ENCODE peak calls at places on chromosomes 3 and 15, in five cellular contexts. C is CD8-positive, alpha-beta T cell; Z is heart right ventricle; O is GM23338; T is mesendoderm. R is an unnamed sample.

GRCh38 chr15:62544446-62544845 is 379.4 kb upstream of the C2CD4B start:
- DNase-seq in C (no peak), Z (no peak), O (no peak), T (peak; percentile 61), R (no peak)

GRCh38 chr3:129228891-129229585 is 20.4 kb upstream of the COPG1 start:
- DNase-seq in C (no peak), Z (no peak), O (peak; percentile 58), T (peak; percentile 69), R (no peak)

GRCh38 chr3:18830087-18830486 is 318.2 kb upstream of the KCNH8 start:
- DNase-seq in C (no peak), Z (no peak), O (no peak), T (no peak), R (no peak)

GRCh38 chr3:60046212-60046611 is 996.4 kb upstream of the CFAP20DC start:
- DNase-seq in C (no peak), Z (no peak), O (no peak), T (no peak), R (no peak)

GRCh38 chr3:172129534-172129867 is 90.1 kb downstream of the FNDC3B start:
- DNase-seq in C (no peak), Z (no peak), O (no peak), T (no peak), R (no peak)

GRCh38 chr3:166444336-166444735 is 607.1 kb upstream of the BCHE start:
- DNase-seq in C (no peak), Z (no peak), O (no peak), T (no peak), R (no peak)

GRCh38 chr15:80485370-80486164 is 81.4 kb downstream of the ARNT2 start:
- DNase-seq in C (no peak), Z (no peak), O (no peak), T (no peak), R (no peak)

GRCh38 chr15:87348746-87349145 is 907.8 kb downstream of the NTRK3 start:
- DNase-seq in C (no peak), Z (no peak), O (no peak), T (peak; percentile 92), R (no peak)

GRCh38 chr3:141052570-141053069 is 1.5 kb downstream of the SPSB4 start:
- DNase-seq in C (no peak), Z (no peak), O (peak; percentile 71), T (peak; percentile 80), R (no peak)

GRCh38 chr15:70271422-70272088 is 173.8 kb upstream of the TLE3 start:
- DNase-seq in C (no peak), Z (no peak), O (no peak), T (peak; percentile 91), R (peak; percentile 64)

GRCh38 chr3:47475029-47475569 is 642 bp downstream of the SCAP start:
- DNase-seq in C (no peak), Z (no peak), O (peak; percentile 34), T (no peak), R (no peak)

GRCh38 chr3:72657666-72658065 is 190.6 kb downstream of the SHQ1 start:
- DNase-seq in C (peak; percentile 58), Z (no peak), O (no peak), T (no peak), R (no peak)

GRCh38 chr3:127145266-127145665 is 47.7 kb upstream of the PRR23E start:
- DNase-seq in C (no peak), Z (no peak), O (no peak), T (no peak), R (no peak)

GRCh38 chr3:127413318-127413673 is 125.5 kb upstream of the PRR20G start:
- DNase-seq in C (no peak), Z (no peak), O (no peak), T (no peak), R (no peak)

GRCh38 chr15:99958426-99959097 is 225.3 kb upstream of the LYSMD4 start:
- DNase-seq in C (no peak), Z (no peak), O (no peak), T (no peak), R (no peak)

GRCh38 chr3:29525254-29525881 is 244.5 kb downstream of the RBMS3 start:
- DNase-seq in C (no peak), Z (peak; percentile 75), O (no peak), T (no peak), R (peak; percentile 74)

GRCh38 chr15:22808761-22809280 is 22.4 kb downstream of the NIPA1 start:
- DNase-seq in C (no peak), Z (no peak), O (no peak), T (no peak), R (no peak)

GRCh38 chr3:183954875-183955274 is 62.8 kb downstream of the ABCC5 start:
- DNase-seq in C (no peak), Z (no peak), O (peak; percentile 59), T (peak; percentile 75), R (no peak)

GRCh38 chr3:21526461-21526860 is 224.5 kb downstream of the ZNF385D start:
- DNase-seq in C (no peak), Z (no peak), O (no peak), T (no peak), R (no peak)

GRCh38 chr3:150607267-150608065 is 4.3 kb downstream of the SELENOT start:
- DNase-seq in C (no peak), Z (no peak), O (peak; percentile 58), T (peak; percentile 90), R (no peak)
- H3K4me1 ChIP-seq in C (peaks cover 63% of the 10 kb centered on the region), Z (peaks cover 69% of the 10 kb centered on the region), O (peaks cover 32% of the 10 kb centered on the region), T (peaks cover 2% of the 10 kb centered on the region), R (peaks cover 6% of the 10 kb centered on the region)

GRCh38 chr3:98565237-98565643 is 28.2 kb downstream of the CPOX start:
- DNase-seq in C (no peak), Z (no peak), O (no peak), T (no peak), R (no peak)

GRCh38 chr3:98560911-98561310 is 29.1 kb downstream of the GPR15 start:
- DNase-seq in C (no peak), Z (no peak), O (no peak), T (no peak), R (no peak)

GRCh38 chr3:98564282-98565005 is 29.0 kb downstream of the CPOX start:
- DNase-seq in C (peak; percentile 45), Z (no peak), O (no peak), T (no peak), R (no peak)

GRCh38 chr3:98563661-98564281 is 29.6 kb downstream of the CPOX start:
- DNase-seq in C (no peak), Z (no peak), O (no peak), T (no peak), R (no peak)

GRCh38 chr3:98561727-98562521 is 30.1 kb downstream of the GPR15 start:
- DNase-seq in C (no peak), Z (no peak), O (no peak), T (no peak), R (no peak)
- H3K4me3 ChIP-seq in C (no peak overlapping the region), Z (no peak overlapping the region), O (no peak overlapping the region), T (no peak overlapping the region), R (no peak overlapping the region)

DNA sequence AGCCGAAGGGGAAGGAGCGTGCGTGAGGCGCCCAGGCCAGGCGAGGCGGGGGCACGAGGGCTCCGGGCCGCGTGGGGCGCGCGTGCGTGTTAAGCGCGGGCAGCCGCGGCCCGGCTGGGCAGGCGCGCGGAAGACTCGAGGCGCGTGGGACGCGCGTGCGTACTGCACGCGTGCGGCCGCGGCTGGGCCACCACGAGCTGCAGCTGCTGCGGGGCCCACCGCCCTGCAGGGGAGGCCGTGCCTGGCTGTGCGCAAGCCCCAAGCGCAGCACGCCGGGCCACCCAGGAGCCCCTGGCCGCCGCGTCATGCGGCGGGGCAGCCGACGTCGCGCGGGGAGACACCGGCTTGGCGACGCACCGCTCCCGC is 619 bp upstream of the TRIM71 start:
- DNase-seq in C (no peak), Z (no peak), O (no peak), T (no peak), R (no peak)
- H3K4me1 ChIP-seq in C (no peaks in the 10 kb centered on the region), Z (peaks cover 17% of the 10 kb centered on the region), O (peaks cover 32% of the 10 kb centered on the region), T (peaks cover 18% of the 10 kb centered on the region), R (no peaks in the 10 kb centered on the region)

GRCh38 chr15:39580630-39581500 is at the start of gene THBS1:
- DNase-seq in C (peak; percentile 24), Z (peak; percentile 87), O (peak; percentile 98), T (peak; percentile 97), R (peak; percentile 92)
- H3K4me3 ChIP-seq in C (no peak within 1 kb of the TSS), Z (peak within 1 kb of the TSS; percentile 71), O (peak within 1 kb of the TSS; percentile 78), T (peak within 1 kb of the TSS; percentile 47), R (peak within 1 kb of the TSS; percentile 29)

GRCh38 chr3:134351421-134351820 is 22.8 kb downstream of the AMOTL2 start:
- DNase-seq in C (no peak), Z (no peak), O (no peak), T (peak; percentile 18), R (peak; percentile 27)

GRCh38 chr3:134350266-134350665 is 24.0 kb downstream of the AMOTL2 start:
- DNase-seq in C (no peak), Z (no peak), O (no peak), T (no peak), R (peak; percentile 10)

GRCh38 chr3:134352031-134352671 is 22.1 kb downstream of the AMOTL2 start:
- DNase-seq in C (no peak), Z (no peak), O (no peak), T (peak; percentile 79), R (no peak)

GRCh38 chr3:134348524-134348923 is 25.7 kb downstream of the AMOTL2 start:
- DNase-seq in C (no peak), Z (no peak), O (no peak), T (peak; percentile 72), R (peak; percentile 89)

GRCh38 chr3:134350861-134351311 is 23.4 kb downstream of the AMOTL2 start:
- DNase-seq in C (no peak), Z (no peak), O (no peak), T (peak; percentile 74), R (peak; percentile 26)
- H3K4me1 ChIP-seq in C (no peaks in the 10 kb centered on the region), Z (peaks cover 59% of the 10 kb centered on the region), O (peaks cover 10% of the 10 kb centered on the region), T (peaks cover 2% of the 10 kb centered on the region), R (no peaks in the 10 kb centered on the region)

GRCh38 chr3:49900491-49901153 is 3.1 kb downstream of the MST1R start:
- DNase-seq in C (no peak), Z (peak; percentile 36), O (peak; percentile 30), T (no peak), R (peak; percentile 87)

GRCh38 chr3:49901351-49902339 is 2.0 kb downstream of the MST1R start:
- DNase-seq in C (no peak), Z (no peak), O (no peak), T (no peak), R (no peak)

GRCh38 chr3:49896345-49896744 is 7.3 kb downstream of the MST1R start:
- DNase-seq in C (no peak), Z (no peak), O (no peak), T (no peak), R (no peak)

GRCh38 chr3:49902511-49903345 is 945 bp downstream of the MST1R start:
- DNase-seq in C (no peak), Z (no peak), O (no peak), T (no peak), R (no peak)

GRCh38 chr3:49899815-49900214 is 3.9 kb downstream of the MST1R start:
- DNase-seq in C (no peak), Z (no peak), O (peak; percentile 89), T (peak; percentile 70), R (no peak)
- H3K4me3 ChIP-seq in C (no peak overlapping the region), Z (no peak overlapping the region), O (no peak overlapping the region), T (no peak overlapping the region), R (no peak overlapping the region)

R was measured in aorta.